ENCODE peak calls at places on chromosomes 6 and 20, in nine cellular contexts. X is neural crest cell, D is heart right ventricle, F is cardiac fibroblast, C is astrocyte of the spinal cord, Q is Calu3, L is NB4, Y is psoas muscle, M is MCF 10A. K is an unnamed sample.

GRCh38 chr20:6626805-6627204 is 140.7 kb upstream of the BMP2 start:
- DNase-seq in Y (no peak), C (no peak), L (peak), D (no peak), X (no peak), Q (no peak), M (no peak), F (no peak), K (no peak)

GRCh38 chr20:51386586-51386985 is 155.9 kb downstream of the NFATC2 start:
- DNase-seq in C (no peak), L (no peak), F (no peak), M (no peak), Q (no peak), X (no peak), D (no peak), Y (no peak), K (no peak)

GRCh38 chr20:44701889-44702288 is 13.3 kb upstream of the CCN5 start:
- DNase-seq in D (no peak), Y (no peak), L (no peak), F (no peak), C (no peak), M (no peak), X (no peak), Q (no peak), K (no peak)

GRCh38 chr6:11762782-11763459 is 15.7 kb downstream of the ADTRP start:
- DNase-seq in D (no peak), X (no peak), M (no peak), L (no peak), Y (no peak), C (no peak), Q (no peak), F (peak), K (no peak)

GRCh38 chr20:33656010-33656782 is 5.9 kb upstream of the C20orf144 start:
- DNase-seq in F (no peak), M (no peak), Q (no peak), Y (no peak), D (no peak), L (no peak), C (no peak), X (no peak), K (peak)

GRCh38 chr6:143743256-143744166 is 65.7 kb downstream of the PHACTR2 start:
- DNase-seq in C (peak), L (no peak), Q (no peak), X (no peak), M (no peak), Y (no peak), D (peak), F (peak), K (no peak)

GRCh38 chr6:82073484-82073883 is 174.1 kb downstream of the IBTK start:
- DNase-seq in F (no peak), C (no peak), L (no peak), M (no peak), Q (no peak), X (no peak), Y (no peak), D (no peak), K (no peak)

GRCh38 chr6:20998748-20999448 is 464.6 kb downstream of the CDKAL1 start:
- DNase-seq in Q (no peak), D (no peak), F (no peak), X (no peak), Y (no peak), C (no peak), M (no peak), L (no peak), K (no peak)

GRCh38 chr6:56087421-56087820 is 160.0 kb downstream of the COL21A1 start:
- DNase-seq in X (no peak), C (peak), L (no peak), Y (no peak), Q (no peak), F (peak), M (no peak), D (peak), K (no peak)

DNA sequence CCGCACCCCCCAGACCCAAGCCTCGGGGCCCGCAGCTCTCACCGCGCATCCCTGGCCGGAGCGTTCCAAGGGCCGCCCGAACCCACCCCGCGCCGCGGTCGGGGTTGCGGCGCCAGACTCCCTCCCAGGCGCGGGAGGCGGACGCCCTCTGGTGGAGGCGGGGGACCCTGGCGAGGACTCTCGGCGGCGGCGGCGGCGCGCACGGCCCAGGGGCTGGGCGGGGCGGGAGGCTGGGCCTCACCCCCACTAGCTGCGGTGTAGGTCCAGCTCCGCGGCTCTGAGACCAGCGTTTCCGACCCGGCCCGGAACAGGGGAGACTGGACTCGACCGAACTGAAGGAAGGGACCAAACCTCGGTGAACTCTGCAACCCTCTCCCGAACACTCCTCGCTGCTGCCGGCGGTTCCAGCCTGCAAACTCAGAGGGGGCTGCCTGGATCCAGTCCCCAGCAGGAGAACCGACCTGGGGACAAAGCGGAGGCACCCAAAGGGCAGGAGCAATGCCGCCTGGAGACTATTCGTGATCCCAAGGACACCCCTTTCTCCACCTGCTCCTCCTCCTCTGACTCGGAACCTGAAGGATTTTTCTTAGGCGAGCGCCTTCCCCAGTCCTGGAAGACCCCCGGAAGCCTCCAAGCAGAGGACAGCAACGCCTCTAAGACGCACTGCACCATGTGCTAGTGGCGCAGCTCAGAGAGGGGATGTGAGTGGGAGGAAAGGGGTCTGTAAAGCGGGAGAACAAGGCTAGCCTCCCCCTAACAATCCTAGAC is 859 bp upstream of the TOMM6 start:
- DNase-seq in L (peak), Y (peak), D (peak), C (peak), F (peak), Q (peak), M (peak), X (peak), K (peak)
- TF ChIP-seq CTCF in L (peak), Y (peak), D (peak), C (peak), F (no peak), Q (peak), M (peak), X (peak), K (peak)

GRCh38 chr6:37536462-37537225 is 37.0 kb upstream of the CCDC167 start:
- DNase-seq in C (no peak), Y (no peak), M (no peak), F (no peak), Q (no peak), L (no peak), X (no peak), D (no peak), K (no peak)

GRCh38 chr6:37535701-37536461 is 36.2 kb upstream of the CCDC167 start:
- DNase-seq in M (no peak), D (no peak), Q (peak), C (no peak), F (no peak), L (no peak), Y (no peak), X (no peak), K (no peak)

GRCh38 chr6:37540390-37540789 is 40.7 kb upstream of the CCDC167 start:
- DNase-seq in C (no peak), M (no peak), X (no peak), L (no peak), D (no peak), Y (no peak), Q (no peak), F (no peak), K (no peak)

GRCh38 chr6:37539706-37540352 is 40.1 kb upstream of the CCDC167 start:
- DNase-seq in D (no peak), L (no peak), Y (no peak), X (no peak), Q (no peak), C (no peak), M (no peak), F (no peak), K (no peak)

DNA sequence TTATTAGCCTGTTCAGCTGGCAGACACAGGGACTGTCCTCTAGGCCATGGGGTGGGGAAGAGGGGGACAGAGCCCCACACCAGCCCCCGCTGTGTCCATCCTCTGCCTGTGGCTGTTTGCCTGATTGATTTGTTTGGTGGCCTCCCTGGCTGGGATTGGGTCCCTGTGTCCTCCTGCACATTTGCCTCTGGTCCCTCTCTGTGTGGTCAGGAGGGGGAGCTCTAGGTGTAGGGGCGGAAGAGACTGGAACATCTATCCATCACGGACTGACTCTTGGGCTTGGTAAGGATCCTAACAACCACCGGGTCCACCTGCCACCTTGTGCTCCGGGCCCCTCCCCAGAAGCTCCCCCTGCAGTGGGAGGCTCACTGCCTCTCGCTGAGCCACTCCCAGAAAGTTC is 38.4 kb upstream of the CCDC167 start:
- DNase-seq in X (no peak), C (no peak), F (no peak), L (peak), Q (peak), D (no peak), M (peak), Y (no peak), K (no peak)
- TF ChIP-seq CTCF in X (peak), C (peak), F (peak), L (peak), Q (peak), D (no peak), M (peak), Y (peak), K (peak)

DNA sequence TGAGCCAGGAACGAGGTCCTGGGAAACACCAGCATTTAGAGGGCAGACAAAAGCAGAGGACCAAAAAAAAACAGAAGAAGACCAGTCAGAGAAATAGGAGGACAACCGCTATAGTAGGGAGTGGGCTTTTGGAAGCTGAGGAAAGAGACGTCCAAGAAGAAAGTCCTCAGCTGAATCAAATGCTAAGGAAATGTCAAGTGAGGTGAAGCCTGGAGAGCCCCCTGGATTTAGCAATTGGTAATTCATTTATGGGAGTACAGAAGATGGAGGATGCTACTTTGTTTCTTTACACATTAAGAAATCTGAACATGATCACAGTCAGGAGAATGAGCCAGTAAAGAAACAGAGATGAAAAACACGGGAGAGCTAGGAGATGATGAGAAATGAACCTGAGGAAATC is 41.1 kb downstream of the LRP11 start:
- DNase-seq in X (no peak), D (no peak), L (no peak), M (no peak), Y (no peak), Q (no peak), F (no peak), C (no peak), K (no peak)
- TF ChIP-seq CTCF in X (peak), D (no peak), L (no peak), M (no peak), Y (no peak), Q (no peak), F (no peak), C (peak), K (no peak)

GRCh38 chr20:32509639-32510066 is 75.5 kb downstream of the NOL4L start:
- DNase-seq in L (peak), Y (no peak), X (no peak), M (no peak), C (no peak), F (no peak), D (no peak), Q (no peak), K (no peak)
- TF ChIP-seq CTCF in L (peak), Y (no peak), X (peak), M (no peak), C (peak), F (no peak), D (no peak), Q (no peak), K (no peak)

DNA sequence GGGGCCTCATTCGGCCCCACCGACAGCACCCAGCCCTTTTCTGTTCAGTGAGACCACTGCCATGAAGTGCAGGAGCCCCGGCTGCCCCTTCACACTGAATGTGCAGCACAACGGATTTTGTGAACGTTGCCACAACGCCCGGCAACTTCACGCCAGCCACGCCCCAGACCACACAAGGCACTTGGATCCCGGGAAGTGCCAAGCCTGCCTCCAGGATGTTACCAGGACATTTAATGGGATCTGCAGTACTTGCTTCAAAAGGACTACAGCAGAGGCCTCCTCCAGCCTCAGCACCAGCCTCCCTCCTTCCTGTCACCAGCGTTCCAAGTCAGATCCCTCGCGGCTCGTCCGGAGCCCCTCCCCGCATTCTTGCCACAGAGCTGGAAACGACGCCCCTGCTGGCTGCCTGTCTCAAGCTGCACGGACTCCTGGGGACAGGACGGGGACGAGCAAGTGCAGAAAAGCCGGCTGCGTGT is 11.8 kb downstream of the TNFAIP3 start:
- DNase-seq in M (no peak), C (no peak), D (peak), Q (no peak), X (peak), Y (peak), F (peak), L (no peak), K (no peak)
- TF ChIP-seq CTCF in M (no peak), C (peak), D (no peak), Q (no peak), X (peak), Y (no peak), F (peak), L (no peak), K (no peak)

DNA sequence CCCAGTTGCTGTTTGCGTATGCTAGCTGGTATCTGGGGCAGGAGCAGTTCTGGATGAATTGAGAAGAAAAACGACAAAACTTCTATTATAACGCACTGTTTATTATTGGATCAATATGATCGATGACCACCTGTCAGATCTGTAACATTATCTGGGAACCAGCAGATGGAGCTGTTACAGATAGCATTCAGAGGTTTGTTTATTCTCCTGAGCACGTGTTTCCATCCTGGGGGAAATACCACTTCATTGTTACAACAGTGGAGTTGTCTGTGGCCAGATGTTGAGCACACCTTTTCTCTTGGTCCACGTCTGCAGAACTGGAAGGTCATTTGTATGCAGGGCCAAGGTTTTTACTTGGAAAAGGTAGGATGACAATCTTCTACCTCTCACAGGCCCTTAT is 16.0 kb upstream of the NKX2-2 start:
- DNase-seq in Y (no peak), F (no peak), M (peak), C (no peak), D (no peak), X (no peak), Q (no peak), L (no peak), K (no peak)
- TF ChIP-seq CTCF in Y (no peak), F (peak), M (peak), C (no peak), D (no peak), X (peak), Q (no peak), L (peak), K (peak)

GRCh38 chr6:1313755-1314503 is 2.0 kb downstream of the FOXQ1 start:
- DNase-seq in Y (no peak), C (no peak), M (peak), L (peak), F (no peak), Q (peak), D (no peak), X (no peak), K (peak)
- TF ChIP-seq CTCF in Y (peak), C (peak), M (peak), L (no peak), F (no peak), Q (peak), D (no peak), X (peak), K (peak)

DNA sequence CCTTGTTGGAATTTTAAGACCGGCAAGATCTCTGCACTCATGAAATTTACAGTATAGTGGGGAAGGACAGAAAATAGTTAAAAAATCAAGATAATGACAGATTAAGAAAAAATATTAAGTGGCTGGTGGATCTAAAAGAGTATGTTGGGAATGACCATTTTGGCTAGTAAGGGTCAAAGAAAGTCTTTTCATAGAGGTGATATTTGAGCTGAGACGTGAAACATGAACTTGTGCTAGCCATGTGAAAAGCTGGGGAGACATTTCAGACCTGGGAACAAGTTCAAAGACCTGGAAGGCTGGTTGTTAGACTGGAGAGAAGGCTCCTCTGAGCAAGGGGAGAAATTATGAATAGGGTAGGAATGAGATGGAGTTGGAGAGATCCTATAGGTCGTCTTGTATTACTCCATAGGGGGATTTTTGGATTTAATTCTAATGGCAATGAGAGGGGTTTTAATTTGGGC is 4.7 kb downstream of the BICRAL start:
- DNase-seq in C (no peak), D (no peak), L (no peak), F (no peak), M (no peak), Q (no peak), Y (no peak), X (no peak), K (no peak)
- TF ChIP-seq CTCF in C (no peak), D (no peak), L (no peak), F (no peak), M (no peak), Q (no peak), Y (no peak), X (peak), K (no peak)

GRCh38 chr6:29793036-29793356 is 34.6 kb upstream of the HLA-G start:
- DNase-seq in L (no peak), F (no peak), M (no peak), C (no peak), Q (no peak), D (no peak), Y (no peak), X (no peak), K (no peak)

GRCh38 chr6:29791162-29791561 is 36.5 kb upstream of the HLA-G start:
- DNase-seq in L (no peak), Y (no peak), X (no peak), D (no peak), F (no peak), Q (no peak), C (peak), M (no peak), K (no peak)

GRCh38 chr6:29793796-29794195 is 33.8 kb upstream of the HLA-G start:
- DNase-seq in Y (no peak), Q (no peak), D (no peak), X (no peak), M (no peak), F (no peak), C (no peak), L (no peak), K (no peak)

GRCh38 chr6:29791786-29792122 is 35.9 kb upstream of the HLA-G start:
- DNase-seq in C (no peak), D (no peak), M (peak), X (no peak), L (no peak), F (no peak), Y (peak), Q (no peak), K (no peak)

DNA sequence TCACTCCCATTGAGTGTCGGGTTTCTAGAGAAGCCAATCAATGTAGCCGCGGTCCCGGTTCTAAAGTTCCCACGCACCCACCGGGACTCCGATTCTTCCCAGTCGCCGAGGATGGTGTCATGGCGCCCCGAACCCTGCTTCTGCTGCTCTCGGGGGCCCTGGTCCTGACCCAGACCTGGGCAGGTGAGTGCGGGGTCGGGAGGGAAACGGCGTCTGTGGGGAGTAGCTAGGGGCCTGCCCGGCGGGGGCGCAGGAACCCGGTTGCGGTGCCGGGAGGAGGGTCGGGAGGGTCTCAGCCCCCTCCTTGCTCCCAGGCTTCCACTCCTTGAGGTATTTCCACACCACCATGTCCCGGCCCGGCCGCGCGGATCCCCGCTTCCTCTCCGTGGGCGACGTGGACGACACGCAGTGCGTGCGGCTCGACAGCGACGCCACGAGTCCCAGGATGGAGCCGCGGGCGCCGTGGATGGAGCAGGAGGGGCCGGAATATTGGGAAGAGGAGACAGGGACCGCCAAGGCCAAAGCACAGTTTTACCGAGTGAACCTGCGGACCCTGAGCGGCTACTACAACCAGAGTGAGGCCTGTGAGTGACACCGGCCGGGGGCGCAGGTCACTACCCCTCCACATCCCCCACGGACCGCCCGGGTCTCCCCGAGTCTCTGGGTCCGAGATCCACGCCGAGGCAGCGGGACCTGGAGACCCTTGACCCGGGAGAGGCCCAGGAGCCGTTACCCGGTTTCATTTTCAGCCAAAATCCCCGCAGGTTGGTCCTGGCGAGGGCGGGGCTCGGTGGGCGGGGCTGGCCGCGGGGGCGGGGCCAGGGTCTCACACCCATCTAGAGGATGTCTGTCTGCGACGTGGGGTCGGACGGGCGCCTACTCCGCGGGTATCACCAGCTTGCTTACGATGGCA is 35.2 kb upstream of the HLA-G start:
- DNase-seq in D (peak), Q (peak), C (no peak), M (peak), F (peak), X (peak), Y (peak), L (no peak), K (no peak)
- TF ChIP-seq CTCF in D (no peak), Q (peak), C (peak), M (peak), F (peak), X (peak), Y (peak), L (no peak), K (no peak)

K was measured in D721Med.